ENCODE peak calls at places on chromosome 21, in six cellular contexts. T, H, C, K, A and Z are unnamed samples.

GRCh38 chr21:46434322-46434958 is 24.3 kb upstream of the DIP2A start:
- DNase-seq in T (no peak), H (no peak), C (no peak), K (no peak), A (no peak), Z (no peak)

GRCh38 chr21:28548291-28548690 is 444.4 kb downstream of the LTN1 start:
- DNase-seq in T (no peak), H (no peak), C (no peak), K (no peak), A (no peak), Z (peak)

GRCh38 chr21:34846214-34846575 is 177.4 kb downstream of the CLIC6 start:
- DNase-seq in T (no peak), H (no peak), C (no peak), K (no peak), A (no peak), Z (no peak)

GRCh38 chr21:45537746-45538291 is 4.4 kb downstream of the SLC19A1 start:
- DNase-seq in T (no peak), H (no peak), C (no peak), K (no peak), A (no peak), Z (no peak)

GRCh38 chr21:42922918-42923317 is 2.5 kb downstream of the ERVH48-1 start:
- DNase-seq in T (no peak), H (no peak), C (no peak), K (no peak), A (no peak), Z (no peak)

GRCh38 chr21:38139380-38140168 is 117.2 kb upstream of the KCNJ15 start:
- DNase-seq in T (no peak), H (no peak), C (peak), K (no peak), A (peak), Z (peak)

GRCh38 chr21:43372663-43373386 is 54.1 kb downstream of the SIK1 start:
- DNase-seq in T (no peak), H (no peak), C (peak), K (no peak), A (peak), Z (no peak)

GRCh38 chr21:42466700-42467612 is 29.1 kb downstream of the RSPH1 start:
- DNase-seq in T (peak), H (no peak), C (peak), K (peak), A (peak), Z (peak)

GRCh38 chr21:19340954-19341353 is 937.4 kb upstream of the TMPRSS15 start:
- DNase-seq in T (no peak), H (no peak), C (no peak), K (no peak), A (no peak), Z (no peak)

GRCh38 chr21:18524097-18524496 is 120.5 kb upstream of the TMPRSS15 start:
- DNase-seq in T (no peak), H (no peak), C (no peak), K (no peak), A (no peak), Z (no peak)

GRCh38 chr21:45739218-45740087 is 95.9 kb downstream of the PCBP3 start:
- DNase-seq in T (no peak), H (no peak), C (no peak), K (peak), A (no peak), Z (no peak)

GRCh38 chr21:34808569-34809204 is 139.9 kb downstream of the CLIC6 start:
- DNase-seq in T (peak), H (no peak), C (peak), K (peak), A (peak), Z (peak)

GRCh38 chr21:29374481-29374880 is 75.8 kb downstream of the BACH1 start:
- DNase-seq in T (no peak), H (no peak), C (no peak), K (no peak), A (no peak), Z (no peak)

GRCh38 chr21:41924355-41924754 is 29.5 kb downstream of the C2CD2 start:
- DNase-seq in T (no peak), H (no peak), C (no peak), K (no peak), A (no peak), Z (peak)

GRCh38 chr21:38925923-38926322 is 120.2 kb downstream of the ETS2 start:
- DNase-seq in T (peak), H (no peak), C (peak), K (no peak), A (peak), Z (peak)

GRCh38 chr21:41706263-41706639 is 60.6 kb downstream of the RIPK4 start:
- DNase-seq in T (no peak), H (no peak), C (no peak), K (no peak), A (no peak), Z (no peak)

GRCh38 chr21:44088401-44088780 is 18.8 kb upstream of the PWP2 start:
- DNase-seq in T (no peak), H (no peak), C (no peak), K (no peak), A (no peak), Z (no peak)